ENCODE peak calls at places on chromosomes 5 and 9, in seven cellular contexts. Z is T47D; U is stimulated activated CD4-positive, alpha-beta T cell treated with anti-CD3 and anti-CD28 coated beads, Interleukin-1b, Interleukin-23, amount 100 ng/mL, for 24 hours; W is dermis blood vessel endothelial cell; N is midbrain; I is T-helper 9 cell; T is NCI-H69. F is an unnamed sample.

GRCh38 chr5:43171926-43172325 is 20.1 kb upstream of the NIM1K start:
- DNase-seq in N (no peak), U (no peak), T (no peak), I (no peak), Z (no peak), W (peak; percentile 26), F (no peak)

GRCh38 chr9:95206143-95206542 is 111.4 kb downstream of the FANCC start:
- DNase-seq in T (no peak), Z (no peak), I (no peak), U (no peak), W (no peak), N (no peak), F (peak; percentile 48)

GRCh38 chr9:132670816-132671371 is 630 bp downstream of the GTF3C4 start:
- DNase-seq in N (no peak), Z (peak; percentile 58), U (peak; percentile 25), T (peak; percentile 58), W (peak; percentile 65), I (peak; percentile 64), F (peak; percentile 70)

GRCh38 chr9:115058684-115059315 is 59.2 kb downstream of the TNC start:
- DNase-seq in T (no peak), U (no peak), W (no peak), Z (no peak), I (no peak), N (no peak), F (no peak)

GRCh38 chr9:134217431-134218210 is 53.3 kb upstream of the RNU6ATAC start:
- DNase-seq in N (no peak), T (peak; percentile 30), Z (peak; percentile 88), U (no peak), W (peak; percentile 10), I (no peak), F (peak; percentile 46)

GRCh38 chr9:124841422-124841821 is 11.8 kb upstream of the WDR38 start:
- DNase-seq in N (no peak), T (no peak), U (no peak), W (no peak), Z (no peak), I (no peak), F (no peak)

GRCh38 chr5:93461751-93462150 is 119.3 kb downstream of the NR2F1-AS1 start:
- DNase-seq in U (no peak), I (no peak), Z (no peak), T (no peak), N (no peak), W (no peak), F (no peak)

GRCh38 chr9:124306098-124306735 is 48.5 kb downstream of the NEK6 start:
- DNase-seq in N (no peak), T (no peak), U (no peak), I (no peak), W (peak; percentile 86), Z (no peak), F (peak; percentile 56)

GRCh38 chr9:33469891-33470290 is 3.8 kb downstream of the NOL6 start:
- DNase-seq in Z (no peak), N (no peak), W (no peak), T (no peak), I (no peak), U (no peak), F (no peak)

GRCh38 chr9:34540826-34541225 is 18.0 kb upstream of the ENHO start:
- DNase-seq in U (no peak), T (no peak), W (peak; percentile 78), N (no peak), I (no peak), Z (no peak), F (no peak)

GRCh38 chr5:168356592-168356991 is 65.1 kb downstream of the WWC1 start:
- DNase-seq in W (no peak), U (no peak), I (no peak), Z (no peak), N (no peak), T (peak; percentile 85), F (peak; percentile 8)

GRCh38 chr9:34655394-34655793 is 3.4 kb downstream of the IL11RA start:
- DNase-seq in I (no peak), Z (no peak), N (no peak), T (no peak), W (no peak), U (no peak), F (no peak)

GRCh38 chr5:9192286-9192685 is 353.6 kb downstream of the SEMA5A start:
- DNase-seq in U (no peak), N (peak; percentile 38), I (no peak), Z (no peak), W (no peak), T (peak; percentile 75), F (no peak)

GRCh38 chr5:177346820-177347219 is 4.6 kb downstream of the LMAN2 start:
- DNase-seq in T (no peak), Z (no peak), W (no peak), N (no peak), U (no peak), I (no peak), F (no peak)

GRCh38 chr5:61167382-61167781 is 5.1 kb upstream of the SMIM15 start:
- DNase-seq in W (peak; percentile 75), N (peak; percentile 42), I (no peak), Z (peak; percentile 70), T (peak; percentile 59), U (no peak), F (peak; percentile 63)

GRCh38 chr5:154898210-154898609 is 39.8 kb downstream of the CNOT8 start:
- DNase-seq in I (no peak), Z (no peak), W (no peak), T (no peak), U (no peak), N (no peak), F (no peak)

GRCh38 chr5:169700611-169701010 is 63.5 kb downstream of the DOCK2 start:
- DNase-seq in N (no peak), T (no peak), Z (no peak), I (no peak), W (no peak), U (no peak), F (no peak)

GRCh38 chr5:169417676-169418075 is 116.7 kb upstream of the SLIT3 start:
- DNase-seq in I (no peak), U (no peak), Z (no peak), W (no peak), T (no peak), N (no peak), F (no peak)

GRCh38 chr5:95631265-95631957 is 11.5 kb downstream of the GPR150 start:
- DNase-seq in W (peak; percentile 68), T (no peak), Z (no peak), N (no peak), U (no peak), I (no peak), F (peak; percentile 37)

GRCh38 chr5:124995451-124995850 is 249.0 kb upstream of the ZNF608 start:
- DNase-seq in I (no peak), W (peak; percentile 63), N (no peak), Z (peak; percentile 57), U (no peak), T (no peak), F (no peak)

GRCh38 chr9:13446935-13447334 is 167.4 kb upstream of the MPDZ start:
- DNase-seq in Z (no peak), T (no peak), I (no peak), N (no peak), W (peak; percentile 18), U (no peak), F (no peak)

GRCh38 chr9:86946712-86947145 is 577 bp downstream of the GAS1 start:
- DNase-seq in Z (peak; percentile 30), U (peak; percentile 17), T (peak; percentile 58), I (no peak), N (peak; percentile 70), W (peak; percentile 51), F (peak; percentile 84)

GRCh38 chr9:75873707-75874106 is 16.8 kb upstream of the PCSK5 start:
- DNase-seq in T (no peak), N (no peak), Z (no peak), W (no peak), U (no peak), I (no peak), F (no peak)

GRCh38 chr5:108380531-108381021 is 1.3 kb downstream of the FBXL17 start:
- DNase-seq in W (peak; percentile 47), T (peak; percentile 79), Z (peak; percentile 24), U (peak; percentile 43), N (peak; percentile 60), I (peak; percentile 50), F (peak; percentile 60)

GRCh38 chr5:96893342-96893741 is 17.0 kb downstream of the ERAP2 start:
- DNase-seq in T (peak; percentile 17), U (no peak), I (no peak), N (no peak), Z (no peak), W (peak; percentile 81), F (peak; percentile 55)

GRCh38 chr9:2367970-2368369 is 253.6 kb upstream of the VLDLR start:
- DNase-seq in T (no peak), N (no peak), U (no peak), Z (no peak), I (no peak), W (no peak), F (no peak)

GRCh38 chr9:125400725-125401124 is 139.1 kb downstream of the GAPVD1 start:
- DNase-seq in Z (no peak), U (no peak), N (no peak), W (no peak), T (no peak), I (no peak), F (no peak)

GRCh38 chr5:61823796-61824195 is 482.2 kb upstream of the KIF2A start:
- DNase-seq in U (no peak), N (no peak), T (peak; percentile 68), I (no peak), Z (no peak), W (no peak), F (no peak)

GRCh38 chr5:151739939-151740335 is 18.5 kb downstream of the ATOX1 start:
- DNase-seq in I (no peak), N (no peak), Z (no peak), T (no peak), U (no peak), W (peak; percentile 28), F (peak; percentile 53)

GRCh38 chr5:147972441-147972840 is 66.1 kb upstream of the C5orf46 start:
- DNase-seq in I (no peak), W (no peak), Z (no peak), N (no peak), T (no peak), U (no peak), F (no peak)

GRCh38 chr9:100294806-100295205 is 57.9 kb downstream of the TEX10 start:
- DNase-seq in U (no peak), W (peak; percentile 15), I (no peak), N (no peak), T (no peak), Z (peak; percentile 3), F (no peak)

GRCh38 chr5:88839238-88839637 is 43.7 kb downstream of the MEF2C start:
- DNase-seq in Z (no peak), I (no peak), N (no peak), U (no peak), T (no peak), W (no peak), F (no peak)

GRCh38 chr5:109922396-109922995 is 232.8 kb downstream of the MAN2A1 start:
- DNase-seq in W (no peak), T (no peak), I (no peak), Z (no peak), U (no peak), N (no peak), F (no peak)

GRCh38 chr9:36316049-36316448 is 57.8 kb upstream of the GNE start:
- DNase-seq in N (no peak), W (no peak), T (no peak), I (no peak), Z (no peak), U (no peak), F (no peak)

GRCh38 chr9:119838210-119838609 is 469.0 kb upstream of the BRINP1 start:
- DNase-seq in Z (no peak), I (no peak), U (no peak), W (no peak), T (no peak), N (no peak), F (no peak)

GRCh38 chr9:82601272-82601835 is 461.6 kb downstream of the RASEF start:
- DNase-seq in N (no peak), Z (no peak), W (no peak), U (no peak), I (no peak), T (no peak), F (no peak)

GRCh38 chr5:180652771-180653170 is 3.4 kb upstream of the FLT4 start:
- DNase-seq in I (no peak), U (no peak), T (no peak), Z (no peak), N (no peak), W (no peak), F (no peak)

GRCh38 chr9:124660341-124660801 is 110.7 kb downstream of the NR6A1 start:
- DNase-seq in N (peak; percentile 76), W (peak; percentile 80), I (no peak), U (no peak), T (peak; percentile 90), Z (no peak), F (peak; percentile 72)